ENCODE peak calls at places on chromosomes 16 and 17, in ten cellular contexts. R, B, I, Q, K, G, C, D, W and S are unnamed samples.
A peak's percentile ranks its signal among the peaks of the same experiment; 100 is the strongest.

GRCh38 chr17:79997004-79997673 is 38.5 kb downstream of the TBC1D16 start:
- DNase-seq in R (no peak), B (no peak), I (no peak), Q (no peak), K (no peak), G (no peak), C (no peak), D (no peak), W (peak; percentile 92), S (no peak)

GRCh38 chr17:29256735-29257466 is 10.2 kb downstream of the CRYBA1 start:
- DNase-seq in R (no peak), B (peak; percentile 45), I (no peak), Q (no peak), K (no peak), G (no peak), C (no peak), D (no peak), W (no peak), S (no peak)

GRCh38 chr16:75644240-75645012 is 3.0 kb downstream of the KARS1 start:
- DNase-seq in R (no peak), B (no peak), I (no peak), Q (no peak), K (no peak), G (no peak), C (no peak), D (no peak), W (no peak), S (peak; percentile 39)

GRCh38 chr16:525520-526180 is 1.9 kb upstream of the CAPN15 start:
- DNase-seq in R (no peak), B (peak; percentile 68), I (no peak), Q (peak; percentile 50), K (no peak), G (peak; percentile 66), C (no peak), D (no peak), W (no peak), S (peak; percentile 94)

GRCh38 chr16:11857161-11857560 is 5.8 kb upstream of the RSL1D1 start:
- DNase-seq in R (no peak), B (no peak), I (no peak), Q (no peak), K (no peak), G (no peak), C (no peak), D (no peak), W (no peak), S (no peak)

GRCh38 chr17:82173351-82174041 is 39.1 kb downstream of the CCDC57 start:
- DNase-seq in R (no peak), B (no peak), I (no peak), Q (no peak), K (no peak), G (no peak), C (no peak), D (no peak), W (no peak), S (peak; percentile 83)

GRCh38 chr16:11004957-11005610 is 60.7 kb downstream of the CLEC16A start:
- DNase-seq in R (no peak), B (no peak), I (no peak), Q (peak; percentile 58), K (no peak), G (no peak), C (no peak), D (no peak), W (no peak), S (peak; percentile 74)

GRCh38 chr17:4407851-4408250 is 25.9 kb upstream of the SPNS3 start:
- DNase-seq in R (no peak), B (peak; percentile 21), I (peak; percentile 60), Q (no peak), K (no peak), G (peak; percentile 64), C (peak; percentile 9), D (peak; percentile 60), W (no peak), S (peak; percentile 63)

GRCh38 chr16:70746708-70747424 is 54.1 kb downstream of the VAC14 start:
- DNase-seq in R (peak; percentile 64), B (peak; percentile 91), I (peak; percentile 76), Q (peak; percentile 82), K (peak; percentile 79), G (peak; percentile 81), C (no peak), D (no peak), W (no peak), S (peak; percentile 95)

GRCh38 chr17:78484300-78485159 is 92.7 kb downstream of the DNAH17 start:
- DNase-seq in R (no peak), B (peak; percentile 53), I (no peak), Q (no peak), K (no peak), G (peak; percentile 63), C (no peak), D (no peak), W (peak; percentile 87), S (no peak)
- H3K4me3 ChIP-seq in R (peak overlapping the region; percentile 26), B (peak overlapping the region; percentile 15), I (no peak overlapping the region), Q (peak overlapping the region; percentile 37), K (no peak overlapping the region), G (peak overlapping the region; percentile 32), C (no peak overlapping the region), D (no peak overlapping the region), W (peak overlapping the region; percentile 65), S (no peak overlapping the region)

GRCh38 chr16:50371936-50372595 is 3.3 kb upstream of the BRD7 start:
- DNase-seq in R (no peak), B (peak; percentile 43), I (no peak), Q (no peak), K (no peak), G (no peak), C (peak; percentile 71), D (no peak), W (no peak), S (no peak)
- TF ChIP-seq CTCF in R (no peak), B (peak; percentile 38), I (peak; percentile 14), Q (peak; percentile 31), K (peak; percentile 50), G (no peak), C (peak; percentile 53), D (no peak), W (no peak), S (peak; percentile 12)

DNA sequence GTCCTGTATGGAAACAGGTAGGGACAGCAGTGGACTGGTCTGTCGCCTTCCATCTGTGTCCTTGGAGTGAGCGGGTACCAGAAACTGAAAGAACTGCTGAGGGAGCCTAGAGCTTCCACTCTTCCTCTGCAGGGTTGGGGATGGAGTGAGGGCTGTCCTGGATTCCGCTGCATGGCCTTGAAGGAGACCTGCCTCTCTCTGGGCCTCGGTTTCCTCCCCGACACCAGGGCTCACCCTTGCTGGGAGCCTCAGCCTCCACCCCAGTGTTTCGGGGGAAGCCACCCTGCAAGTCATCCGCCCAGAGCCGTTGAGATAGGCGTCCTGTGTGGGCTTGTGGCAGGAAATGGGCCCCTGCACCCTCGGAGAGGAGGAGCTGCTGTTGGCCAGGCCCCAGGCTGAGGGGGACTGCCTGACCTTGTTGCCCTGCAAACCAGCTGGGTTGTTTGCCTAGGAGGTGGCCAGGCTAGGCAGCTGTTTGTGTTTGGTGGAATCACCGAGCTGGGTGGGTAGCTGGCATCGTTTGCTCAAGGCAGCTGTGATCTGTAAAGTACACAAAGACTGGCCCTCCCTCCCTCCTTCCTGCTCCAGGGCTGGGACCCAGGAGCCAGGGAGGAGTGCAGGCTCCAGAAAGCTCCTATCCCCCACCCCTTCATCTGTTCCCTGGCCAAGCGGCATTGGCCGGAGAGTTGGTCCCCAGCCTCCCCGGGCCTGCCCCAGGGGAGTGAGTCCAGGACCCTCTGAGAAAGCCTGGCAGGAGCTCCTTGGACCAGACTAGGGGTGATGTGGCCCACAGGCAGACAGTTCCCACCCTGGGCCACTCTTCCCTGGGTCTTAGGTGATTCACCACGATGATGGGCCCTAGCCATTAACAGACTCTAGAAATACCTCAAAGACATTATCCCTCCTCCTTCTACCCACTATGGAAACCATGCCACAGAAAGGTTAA is 1.3 kb downstream of the RAB37 start:
- DNase-seq in R (no peak), B (peak; percentile 39), I (no peak), Q (no peak), K (no peak), G (peak; percentile 70), C (no peak), D (no peak), W (peak; percentile 95), S (no peak)
- H3K4me3 ChIP-seq in R (peak overlapping the region; percentile 57), B (no peak overlapping the region), I (no peak overlapping the region), Q (no peak overlapping the region), K (peak overlapping the region; percentile 12), G (peak overlapping the region; percentile 60), C (no peak overlapping the region), D (no peak overlapping the region), W (peak overlapping the region; percentile 86), S (no peak overlapping the region)

GRCh38 chr17:74565116-74565515 is 2.2 kb downstream of the CD300H start:
- DNase-seq in R (no peak), B (no peak), I (no peak), Q (no peak), K (no peak), G (no peak), C (no peak), D (no peak), W (no peak), S (no peak)

GRCh38 chr17:74569001-74569391 is 1.7 kb upstream of the CD300H start:
- DNase-seq in R (no peak), B (no peak), I (no peak), Q (no peak), K (no peak), G (no peak), C (no peak), D (no peak), W (no peak), S (no peak)

GRCh38 chr17:74568116-74568873 is 986 bp upstream of the CD300H start:
- DNase-seq in R (no peak), B (peak; percentile 73), I (no peak), Q (no peak), K (no peak), G (no peak), C (no peak), D (no peak), W (no peak), S (no peak)

GRCh38 chr17:74567397-74567796 is at the start of gene CD300H:
- DNase-seq in R (no peak), B (peak; percentile 13), I (no peak), Q (no peak), K (no peak), G (no peak), C (peak; percentile 58), D (no peak), W (no peak), S (no peak)

DNA sequence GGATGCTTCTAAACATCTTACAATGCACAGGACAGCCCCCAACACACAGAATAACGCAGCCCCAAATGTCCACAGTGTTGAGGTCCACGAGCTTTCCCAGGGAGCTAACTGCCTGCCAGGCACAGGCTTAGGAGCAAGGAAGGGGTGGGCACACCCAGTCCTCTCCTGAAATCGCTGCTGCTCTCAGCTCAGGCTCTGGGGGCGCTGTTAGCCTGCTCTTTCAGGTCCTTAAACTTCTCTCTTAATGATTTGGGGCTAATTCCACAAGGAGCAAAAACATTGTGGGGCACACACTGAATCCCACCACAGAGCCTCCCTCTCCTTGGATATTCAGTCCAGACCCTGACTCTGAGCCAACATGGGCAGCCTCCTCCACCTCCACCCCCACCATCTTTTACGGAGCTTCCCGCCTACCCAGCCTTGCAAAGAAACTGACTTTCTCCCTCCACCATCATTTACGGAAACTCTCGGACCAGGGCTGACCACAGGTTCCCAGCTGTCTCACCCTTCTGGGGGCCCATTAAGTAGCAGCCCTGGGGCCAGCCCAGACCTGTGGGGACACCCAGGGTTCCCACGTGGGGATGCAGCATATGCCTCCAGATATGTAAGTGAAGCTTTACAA is 1.1 kb downstream of the CD300H start:
- DNase-seq in R (no peak), B (peak; percentile 67), I (peak; percentile 18), Q (no peak), K (no peak), G (peak; percentile 62), C (peak; percentile 55), D (no peak), W (peak; percentile 82), S (peak; percentile 40)
- TF ChIP-seq CTCF in R (no peak), B (peak; percentile 76), I (peak; percentile 29), Q (peak; percentile 27), K (peak; percentile 58), G (peak; percentile 42), C (peak; percentile 31), D (no peak), W (peak; percentile 7), S (peak; percentile 71)

GRCh38 chr16:21994856-21995465 is 6.0 kb downstream of the PDZD9 start:
- DNase-seq in R (no peak), B (no peak), I (no peak), Q (no peak), K (no peak), G (no peak), C (no peak), D (no peak), W (no peak), S (no peak)
- H3K4me3 ChIP-seq in R (no peak overlapping the region), B (no peak overlapping the region), I (no peak overlapping the region), Q (no peak overlapping the region), K (no peak overlapping the region), G (no peak overlapping the region), C (no peak overlapping the region), D (no peak overlapping the region), W (no peak overlapping the region), S (no peak overlapping the region)